ENCODE peak calls at places on chromosomes 4 and X, in six cellular contexts. One of them, this sample, is unnamed. For H3K36me3 and H3K9me3, the result is how much of the 10 kb centered on the place peaks cover.

GRCh38 chr4:152165851-152166250 is 370.0 kb downstream of the FBXW7 start:
- DNase-seq in cardiac muscle cell: no peak
- DNase-seq in CD4-positive, CD25-positive, alpha-beta regulatory T cell: no peak
- DNase-seq in Peyer's patch: no peak
- DNase-seq in CD8-positive, alpha-beta memory T cell: no peak
- DNase-seq in IMR-90: no peak
- DNase-seq in this sample: no peak

GRCh38 chrX:134718329-134719317 is 60.4 kb upstream of the PLAC1 start:
- DNase-seq in cardiac muscle cell: peak
- DNase-seq in CD4-positive, CD25-positive, alpha-beta regulatory T cell: peak
- DNase-seq in Peyer's patch: no peak
- DNase-seq in CD8-positive, alpha-beta memory T cell: no peak
- DNase-seq in IMR-90: peak
- DNase-seq in this sample: peak

GRCh38 chrX:153687121-153688039 is at the start of gene SLC6A8:
- DNase-seq in cardiac muscle cell: peak
- DNase-seq in CD4-positive, CD25-positive, alpha-beta regulatory T cell: peak
- DNase-seq in Peyer's patch: peak
- DNase-seq in CD8-positive, alpha-beta memory T cell: peak
- DNase-seq in IMR-90: peak
- DNase-seq in this sample: peak

GRCh38 chrX:124646403-124646802 is 300.0 kb downstream of the SH2D1A start:
- DNase-seq in cardiac muscle cell: no peak
- DNase-seq in CD4-positive, CD25-positive, alpha-beta regulatory T cell: no peak
- DNase-seq in Peyer's patch: no peak
- DNase-seq in CD8-positive, alpha-beta memory T cell: no peak
- DNase-seq in IMR-90: no peak
- DNase-seq in this sample: no peak

GRCh38 chr4:21728231-21728758 is 220.3 kb downstream of the KCNIP4 start:
- DNase-seq in cardiac muscle cell: no peak
- DNase-seq in CD4-positive, CD25-positive, alpha-beta regulatory T cell: no peak
- DNase-seq in Peyer's patch: no peak
- DNase-seq in CD8-positive, alpha-beta memory T cell: no peak
- DNase-seq in IMR-90: no peak
- DNase-seq in this sample: no peak

GRCh38 chr4:146649232-146649631 is 10.5 kb downstream of the POU4F2 start:
- DNase-seq in cardiac muscle cell: no peak
- DNase-seq in CD4-positive, CD25-positive, alpha-beta regulatory T cell: no peak
- DNase-seq in Peyer's patch: no peak
- DNase-seq in CD8-positive, alpha-beta memory T cell: no peak
- DNase-seq in IMR-90: no peak
- DNase-seq in this sample: no peak

GRCh38 chrX:49876750-49877149 is 2.5 kb upstream of the USP27X start:
- DNase-seq in cardiac muscle cell: peak
- DNase-seq in CD4-positive, CD25-positive, alpha-beta regulatory T cell: peak
- DNase-seq in Peyer's patch: peak
- DNase-seq in CD8-positive, alpha-beta memory T cell: no peak
- DNase-seq in IMR-90: peak
- DNase-seq in this sample: no peak

GRCh38 chrX:70998402-70999027 is 67.6 kb upstream of the SLC7A3 start:
- DNase-seq in cardiac muscle cell: peak
- DNase-seq in CD4-positive, CD25-positive, alpha-beta regulatory T cell: peak
- DNase-seq in Peyer's patch: no peak
- DNase-seq in CD8-positive, alpha-beta memory T cell: no peak
- DNase-seq in IMR-90: peak
- DNase-seq in this sample: no peak

GRCh38 chr4:2250764-2251072 is 8.8 kb upstream of the HAUS3 start:
- DNase-seq in cardiac muscle cell: no peak
- DNase-seq in CD4-positive, CD25-positive, alpha-beta regulatory T cell: no peak
- DNase-seq in Peyer's patch: peak
- DNase-seq in CD8-positive, alpha-beta memory T cell: no peak
- DNase-seq in IMR-90: no peak
- DNase-seq in this sample: no peak

GRCh38 chr4:2252530-2252924 is 9.4 kb downstream of the MXD4 start:
- DNase-seq in cardiac muscle cell: no peak
- DNase-seq in CD4-positive, CD25-positive, alpha-beta regulatory T cell: no peak
- DNase-seq in Peyer's patch: peak
- DNase-seq in CD8-positive, alpha-beta memory T cell: no peak
- DNase-seq in IMR-90: no peak
- DNase-seq in this sample: no peak

GRCh38 chr4:2253160-2254084 is 8.5 kb downstream of the MXD4 start:
- DNase-seq in cardiac muscle cell: no peak
- DNase-seq in CD4-positive, CD25-positive, alpha-beta regulatory T cell: no peak
- DNase-seq in Peyer's patch: peak
- DNase-seq in CD8-positive, alpha-beta memory T cell: peak
- DNase-seq in IMR-90: no peak
- DNase-seq in this sample: no peak

GRCh38 chr4:2251073-2251794 is 9.3 kb upstream of the HAUS3 start:
- DNase-seq in cardiac muscle cell: no peak
- DNase-seq in CD4-positive, CD25-positive, alpha-beta regulatory T cell: no peak
- DNase-seq in Peyer's patch: peak
- DNase-seq in CD8-positive, alpha-beta memory T cell: no peak
- DNase-seq in IMR-90: no peak
- DNase-seq in this sample: no peak

GRCh38 chr4:2251795-2252529 is 9.9 kb downstream of the MXD4 start:
- DNase-seq in cardiac muscle cell: no peak
- DNase-seq in CD4-positive, CD25-positive, alpha-beta regulatory T cell: no peak
- DNase-seq in Peyer's patch: peak
- DNase-seq in CD8-positive, alpha-beta memory T cell: no peak
- DNase-seq in IMR-90: no peak
- DNase-seq in this sample: no peak
- H3K36me3 ChIP-seq in cardiac muscle cell: under half
- H3K36me3 ChIP-seq in CD4-positive, CD25-positive, alpha-beta regulatory T cell: half or more
- H3K36me3 ChIP-seq in Peyer's patch: under half
- H3K36me3 ChIP-seq in CD8-positive, alpha-beta memory T cell: under half
- H3K36me3 ChIP-seq in IMR-90: half or more
- H3K36me3 ChIP-seq in this sample: under half

DNA sequence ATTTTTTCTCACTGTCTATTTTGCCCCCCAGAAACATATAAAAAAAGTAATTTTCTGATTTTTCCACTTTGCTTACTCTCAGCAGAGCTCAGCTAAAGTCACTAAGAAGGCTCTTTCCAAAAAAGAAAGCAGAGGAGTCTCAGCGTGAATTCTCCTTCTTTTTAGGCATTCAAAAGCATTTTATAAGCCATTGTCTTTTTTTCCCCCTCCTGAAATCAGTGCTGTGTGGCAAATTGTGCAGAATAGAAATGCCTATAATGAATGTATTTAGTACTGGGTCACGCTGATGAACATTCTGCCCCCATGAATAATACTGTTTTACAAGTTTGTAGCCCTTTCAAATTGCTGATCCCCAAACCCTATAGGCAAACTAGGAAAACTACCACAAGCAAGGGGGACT is 1.6 kb upstream of the PCDH18 start:
- DNase-seq in cardiac muscle cell: no peak
- DNase-seq in CD4-positive, CD25-positive, alpha-beta regulatory T cell: no peak
- DNase-seq in Peyer's patch: no peak
- DNase-seq in CD8-positive, alpha-beta memory T cell: no peak
- DNase-seq in IMR-90: no peak
- DNase-seq in this sample: no peak
- H3K4me3 ChIP-seq in cardiac muscle cell: no peak
- H3K4me3 ChIP-seq in CD4-positive, CD25-positive, alpha-beta regulatory T cell: no peak
- H3K4me3 ChIP-seq in Peyer's patch: no peak
- H3K4me3 ChIP-seq in CD8-positive, alpha-beta memory T cell: no peak
- H3K4me3 ChIP-seq in IMR-90: no peak
- H3K4me3 ChIP-seq in this sample: peak

GRCh38 chr4:110636231-110636676 is 13.4 kb upstream of the PITX2 start:
- DNase-seq in cardiac muscle cell: no peak
- DNase-seq in CD4-positive, CD25-positive, alpha-beta regulatory T cell: no peak
- DNase-seq in Peyer's patch: no peak
- DNase-seq in CD8-positive, alpha-beta memory T cell: no peak
- DNase-seq in IMR-90: no peak
- DNase-seq in this sample: no peak

GRCh38 chr4:110634320-110635154 is 11.7 kb upstream of the PITX2 start:
- DNase-seq in cardiac muscle cell: no peak
- DNase-seq in CD4-positive, CD25-positive, alpha-beta regulatory T cell: no peak
- DNase-seq in Peyer's patch: no peak
- DNase-seq in CD8-positive, alpha-beta memory T cell: no peak
- DNase-seq in IMR-90: no peak
- DNase-seq in this sample: no peak

GRCh38 chr4:110633358-110634319 is 10.8 kb upstream of the PITX2 start:
- DNase-seq in cardiac muscle cell: no peak
- DNase-seq in CD4-positive, CD25-positive, alpha-beta regulatory T cell: no peak
- DNase-seq in Peyer's patch: no peak
- DNase-seq in CD8-positive, alpha-beta memory T cell: no peak
- DNase-seq in IMR-90: no peak
- DNase-seq in this sample: no peak

GRCh38 chr4:110636677-110637407 is 14.0 kb upstream of the PITX2 start:
- DNase-seq in cardiac muscle cell: peak
- DNase-seq in CD4-positive, CD25-positive, alpha-beta regulatory T cell: no peak
- DNase-seq in Peyer's patch: no peak
- DNase-seq in CD8-positive, alpha-beta memory T cell: no peak
- DNase-seq in IMR-90: peak
- DNase-seq in this sample: peak

GRCh38 chr4:110635155-110635479 is 12.2 kb upstream of the PITX2 start:
- DNase-seq in cardiac muscle cell: no peak
- DNase-seq in CD4-positive, CD25-positive, alpha-beta regulatory T cell: no peak
- DNase-seq in Peyer's patch: no peak
- DNase-seq in CD8-positive, alpha-beta memory T cell: no peak
- DNase-seq in IMR-90: no peak
- DNase-seq in this sample: no peak
- H3K9me3 ChIP-seq in cardiac muscle cell: under half
- H3K9me3 ChIP-seq in CD4-positive, CD25-positive, alpha-beta regulatory T cell: under half
- H3K9me3 ChIP-seq in Peyer's patch: under half
- H3K9me3 ChIP-seq in CD8-positive, alpha-beta memory T cell: under half
- H3K9me3 ChIP-seq in IMR-90: under half
- H3K9me3 ChIP-seq in this sample: under half

GRCh38 chr4:1981251-1982055 is 27.3 kb downstream of the NELFA start:
- DNase-seq in cardiac muscle cell: no peak
- DNase-seq in CD4-positive, CD25-positive, alpha-beta regulatory T cell: no peak
- DNase-seq in Peyer's patch: no peak
- DNase-seq in CD8-positive, alpha-beta memory T cell: no peak
- DNase-seq in IMR-90: peak
- DNase-seq in this sample: no peak

GRCh38 chr4:1983053-1983845 is 25.5 kb downstream of the NELFA start:
- DNase-seq in cardiac muscle cell: no peak
- DNase-seq in CD4-positive, CD25-positive, alpha-beta regulatory T cell: no peak
- DNase-seq in Peyer's patch: no peak
- DNase-seq in CD8-positive, alpha-beta memory T cell: no peak
- DNase-seq in IMR-90: no peak
- DNase-seq in this sample: no peak

GRCh38 chr4:1983846-1984405 is 24.8 kb downstream of the NELFA start:
- DNase-seq in cardiac muscle cell: peak
- DNase-seq in CD4-positive, CD25-positive, alpha-beta regulatory T cell: no peak
- DNase-seq in Peyer's patch: no peak
- DNase-seq in CD8-positive, alpha-beta memory T cell: no peak
- DNase-seq in IMR-90: no peak
- DNase-seq in this sample: no peak

GRCh38 chr4:1980561-1981041 is 28.2 kb downstream of the NELFA start:
- DNase-seq in cardiac muscle cell: no peak
- DNase-seq in CD4-positive, CD25-positive, alpha-beta regulatory T cell: no peak
- DNase-seq in Peyer's patch: no peak
- DNase-seq in CD8-positive, alpha-beta memory T cell: no peak
- DNase-seq in IMR-90: no peak
- DNase-seq in this sample: no peak

GRCh38 chr4:1982124-1983052 is 26.4 kb downstream of the NELFA start:
- DNase-seq in cardiac muscle cell: no peak
- DNase-seq in CD4-positive, CD25-positive, alpha-beta regulatory T cell: no peak
- DNase-seq in Peyer's patch: peak
- DNase-seq in CD8-positive, alpha-beta memory T cell: no peak
- DNase-seq in IMR-90: no peak
- DNase-seq in this sample: no peak
- H3K36me3 ChIP-seq in cardiac muscle cell: under half
- H3K36me3 ChIP-seq in CD4-positive, CD25-positive, alpha-beta regulatory T cell: half or more
- H3K36me3 ChIP-seq in Peyer's patch: under half
- H3K36me3 ChIP-seq in CD8-positive, alpha-beta memory T cell: under half
- H3K36me3 ChIP-seq in IMR-90: half or more
- H3K36me3 ChIP-seq in this sample: under half

GRCh38 chrX:137032841-137033773 is 688 bp downstream of the GPR101 start:
- DNase-seq in cardiac muscle cell: no peak
- DNase-seq in CD4-positive, CD25-positive, alpha-beta regulatory T cell: no peak
- DNase-seq in Peyer's patch: no peak
- DNase-seq in CD8-positive, alpha-beta memory T cell: no peak
- DNase-seq in IMR-90: no peak
- DNase-seq in this sample: no peak
- H3K4me3 ChIP-seq in cardiac muscle cell: peak
- H3K4me3 ChIP-seq in CD4-positive, CD25-positive, alpha-beta regulatory T cell: peak
- H3K4me3 ChIP-seq in Peyer's patch: peak
- H3K4me3 ChIP-seq in CD8-positive, alpha-beta memory T cell: peak
- H3K4me3 ChIP-seq in IMR-90: no peak
- H3K4me3 ChIP-seq in this sample: no peak

GRCh38 chr4:66482186-66482585 is 811.9 kb upstream of the EPHA5 start:
- DNase-seq in cardiac muscle cell: no peak
- DNase-seq in CD4-positive, CD25-positive, alpha-beta regulatory T cell: no peak
- DNase-seq in Peyer's patch: no peak
- DNase-seq in CD8-positive, alpha-beta memory T cell: no peak
- DNase-seq in IMR-90: no peak
- DNase-seq in this sample: no peak

GRCh38 chr4:66489783-66490452 is 819.6 kb upstream of the EPHA5 start:
- DNase-seq in cardiac muscle cell: peak
- DNase-seq in CD4-positive, CD25-positive, alpha-beta regulatory T cell: no peak
- DNase-seq in Peyer's patch: no peak
- DNase-seq in CD8-positive, alpha-beta memory T cell: no peak
- DNase-seq in IMR-90: peak
- DNase-seq in this sample: no peak

GRCh38 chr4:66489370-66489769 is 819.1 kb upstream of the EPHA5 start:
- DNase-seq in cardiac muscle cell: no peak
- DNase-seq in CD4-positive, CD25-positive, alpha-beta regulatory T cell: no peak
- DNase-seq in Peyer's patch: no peak
- DNase-seq in CD8-positive, alpha-beta memory T cell: no peak
- DNase-seq in IMR-90: no peak
- DNase-seq in this sample: no peak

DNA sequence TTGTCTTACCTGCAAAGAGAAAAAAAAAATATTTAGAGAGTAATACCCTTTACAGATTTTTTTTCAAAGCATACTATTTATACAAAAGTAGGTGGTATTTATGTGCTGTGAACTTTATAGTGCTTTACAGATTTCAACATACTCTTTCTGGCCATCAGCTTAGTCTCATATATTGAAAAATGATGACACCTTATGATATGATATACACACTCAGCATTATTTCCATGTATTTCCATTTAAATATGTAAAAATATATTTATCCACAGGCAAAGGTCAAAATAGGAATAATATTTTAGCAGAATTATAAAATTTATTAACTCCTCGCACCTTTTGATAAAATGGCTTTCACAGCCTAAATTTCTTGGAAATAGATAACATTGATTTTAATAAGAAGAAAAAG is 815.8 kb upstream of the EPHA5 start:
- DNase-seq in cardiac muscle cell: no peak
- DNase-seq in CD4-positive, CD25-positive, alpha-beta regulatory T cell: no peak
- DNase-seq in Peyer's patch: no peak
- DNase-seq in CD8-positive, alpha-beta memory T cell: no peak
- DNase-seq in IMR-90: no peak
- DNase-seq in this sample: no peak
- H3K9me3 ChIP-seq in cardiac muscle cell: under half
- H3K9me3 ChIP-seq in CD4-positive, CD25-positive, alpha-beta regulatory T cell: under half
- H3K9me3 ChIP-seq in Peyer's patch: under half
- H3K9me3 ChIP-seq in CD8-positive, alpha-beta memory T cell: under half
- H3K9me3 ChIP-seq in IMR-90: under half
- H3K9me3 ChIP-seq in this sample: under half